ENCODE peak calls at places on chromosome 12, in five cellular contexts. A is IMR-90, L is H1, V is K562, N is GM12878. J is an unnamed sample.

GRCh38 chr12:58633479-58633878 is 286.8 kb downstream of the LRIG3 start:
- DNase-seq in A (peak), L (no peak), V (no peak), N (no peak), J (no peak)

GRCh38 chr12:53065975-53066593 is 13.1 kb downstream of the SPRYD3 start:
- DNase-seq in A (peak), L (peak), V (peak), N (no peak), J (peak)

GRCh38 chr12:40693503-40693863 is 1.2 kb downstream of the CNTN1 start:
- DNase-seq in A (no peak), L (peak), V (no peak), N (no peak), J (peak)

GRCh38 chr12:47989666-47990065 is 14.6 kb downstream of the COL2A1 start:
- DNase-seq in A (no peak), L (no peak), V (no peak), N (no peak), J (no peak)

GRCh38 chr12:87960557-87960956 is 68.6 kb downstream of the C12orf50 start:
- DNase-seq in A (no peak), L (no peak), V (no peak), N (no peak), J (no peak)

GRCh38 chr12:19802915-19803314 is 363.6 kb downstream of the AEBP2 start:
- DNase-seq in A (no peak), L (no peak), V (no peak), N (no peak), J (no peak)

GRCh38 chr12:88393017-88393767 is 187.1 kb downstream of the KITLG start:
- DNase-seq in A (peak), L (no peak), V (peak), N (no peak), J (no peak)

GRCh38 chr12:15157200-15157599 is 64.0 kb downstream of the RERG start:
- DNase-seq in A (no peak), L (no peak), V (no peak), N (no peak), J (no peak)

GRCh38 chr12:14185441-14186192 is 179.9 kb upstream of the ATF7IP start:
- DNase-seq in A (peak), L (peak), V (peak), N (no peak), J (peak)

GRCh38 chr12:22729431-22729830 is 104.5 kb downstream of the ETNK1 start:
- DNase-seq in A (no peak), L (no peak), V (no peak), N (no peak), J (no peak)

GRCh38 chr12:96482086-96482485 is 7.3 kb upstream of the CFAP54 start:
- DNase-seq in A (no peak), L (no peak), V (no peak), N (no peak), J (no peak)

GRCh38 chr12:75476076-75476475 is 4.5 kb upstream of the GLIPR1 start:
- DNase-seq in A (no peak), L (no peak), V (no peak), N (no peak), J (no peak)

GRCh38 chr12:57889541-57889989 is 43.0 kb upstream of the CTDSP2 start:
- DNase-seq in A (peak), L (no peak), V (no peak), N (no peak), J (no peak)

DNA sequence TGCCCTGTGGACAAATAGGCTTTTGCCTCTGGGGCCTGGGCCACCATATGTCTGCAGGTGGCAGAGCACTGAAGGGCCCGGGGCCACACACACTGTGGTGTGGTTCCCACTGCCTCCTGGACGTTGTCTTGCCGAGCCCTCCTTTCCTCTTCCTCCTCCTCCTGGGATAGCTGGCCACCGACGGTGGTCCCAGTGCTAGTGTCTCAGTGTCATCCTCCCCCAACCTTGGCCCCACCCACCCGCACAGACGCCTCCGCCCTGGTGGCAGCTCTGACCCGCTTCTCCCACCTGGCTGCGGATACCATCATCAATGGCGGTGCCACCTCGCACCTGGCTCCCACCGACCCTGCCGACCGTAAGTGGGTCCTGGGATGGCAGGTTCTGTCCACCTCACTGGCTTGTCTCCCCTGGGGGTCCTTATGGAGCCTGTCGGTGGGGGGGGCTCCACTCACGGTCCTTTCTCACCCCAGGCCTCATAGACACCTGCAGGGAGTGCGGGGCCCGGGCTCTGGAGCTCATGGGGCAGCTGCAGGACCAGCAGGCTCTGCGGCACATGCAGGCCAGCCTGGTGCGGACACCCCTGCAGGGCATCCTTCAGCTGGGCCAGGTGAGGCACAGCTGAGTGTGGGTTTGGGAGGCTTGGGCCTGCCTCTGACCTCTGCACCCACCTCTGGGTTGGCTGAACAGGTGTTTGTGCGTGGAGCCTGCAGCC is 23.5 kb downstream of the HIP1R start:
- DNase-seq in A (no peak), L (no peak), V (no peak), N (no peak), J (no peak)
- TF ChIP-seq CEBPB in A (no peak), L (no peak), V (no peak), N (no peak), J (no peak)

DNA sequence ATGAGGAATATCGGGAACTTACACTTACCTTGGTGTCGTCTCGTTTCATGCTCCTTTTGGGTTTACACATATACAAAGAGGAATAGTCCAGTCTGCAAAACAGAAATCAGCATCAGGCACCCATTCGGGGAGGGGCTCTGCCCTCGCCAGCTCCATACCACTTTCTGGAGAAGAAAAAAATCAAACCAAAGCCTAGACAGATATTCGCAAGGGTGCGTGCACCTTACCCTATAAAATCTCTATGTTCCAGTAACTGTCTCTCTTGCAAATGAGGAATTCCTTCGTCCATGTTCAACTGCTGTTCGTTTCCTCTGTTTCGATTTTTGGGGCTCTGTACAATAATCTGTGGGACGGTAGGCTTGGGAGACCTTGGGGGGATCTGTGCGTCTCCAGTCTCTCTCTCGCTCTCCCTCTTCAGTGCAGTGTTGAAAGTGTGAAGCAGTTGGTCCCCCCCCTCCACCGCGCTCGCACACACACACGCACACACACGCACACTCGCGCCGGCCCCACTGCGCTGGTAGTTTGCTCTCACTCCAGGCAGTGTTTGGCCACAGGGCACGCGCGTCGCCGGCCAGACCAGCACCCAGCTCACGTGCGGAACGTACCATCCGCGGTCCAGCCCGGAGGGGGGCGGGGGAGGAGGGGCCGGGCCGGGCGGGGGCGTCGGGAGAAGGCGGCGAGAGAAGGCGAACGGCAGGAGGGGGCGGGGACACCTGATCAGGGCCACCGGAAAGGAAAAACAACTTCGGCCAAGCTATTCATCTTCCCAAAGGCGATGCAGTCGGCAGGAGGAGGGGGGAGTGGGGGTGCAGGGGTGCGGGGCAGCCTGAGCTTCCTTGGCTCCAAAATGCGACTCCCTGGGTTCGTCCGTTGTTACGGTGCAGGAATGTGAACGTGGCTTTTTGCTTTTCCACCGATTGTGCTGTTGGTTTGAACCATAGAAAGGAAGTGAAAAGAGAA is at the start of gene BHLHE41:
- DNase-seq in A (peak), L (peak), V (no peak), N (no peak), J (peak)
- TF ChIP-seq CEBPB in A (no peak), L (no peak), V (no peak), N (no peak), J (no peak)

GRCh38 chr12:115866909-115867525 is 410.5 kb downstream of the MED13L start:
- DNase-seq in A (no peak), L (no peak), V (no peak), N (no peak), J (peak)
- TF ChIP-seq CEBPB in A (no peak), L (no peak), V (no peak), N (no peak), J (no peak)

DNA sequence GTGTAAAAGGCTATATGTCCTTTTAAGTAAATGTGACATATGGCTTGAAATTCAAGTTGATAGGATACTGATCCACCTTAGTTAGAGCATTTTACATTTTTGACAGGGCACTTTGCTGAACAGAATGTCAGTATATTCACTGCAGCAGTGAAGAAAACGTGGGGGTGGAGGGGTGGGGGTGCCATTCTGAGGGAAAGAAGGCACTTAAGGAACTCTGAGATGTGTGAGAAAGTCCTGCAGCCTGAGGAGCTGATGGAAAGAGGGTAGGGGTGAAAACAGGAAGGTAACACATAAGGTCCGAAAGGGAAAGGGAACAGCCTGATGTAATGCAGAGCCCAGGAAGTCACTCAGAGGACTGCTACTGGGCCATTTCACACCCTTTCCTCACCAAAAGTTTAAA is 265.5 kb upstream of the GRIP1 start:
- DNase-seq in A (no peak), L (no peak), V (no peak), N (no peak), J (no peak)
- TF ChIP-seq CEBPB in A (no peak), L (no peak), V (no peak), N (no peak), J (no peak)

GRCh38 chr12:1534708-1535107 is 59.7 kb downstream of the FBXL14 start:
- DNase-seq in A (no peak), L (no peak), V (no peak), N (peak), J (no peak)

GRCh38 chr12:1533205-1533601 is 61.2 kb downstream of the FBXL14 start:
- DNase-seq in A (no peak), L (no peak), V (peak), N (peak), J (no peak)

GRCh38 chr12:1539135-1539534 is 55.2 kb downstream of the FBXL14 start:
- DNase-seq in A (no peak), L (no peak), V (no peak), N (no peak), J (no peak)

GRCh38 chr12:1533602-1534304 is 60.6 kb downstream of the FBXL14 start:
- DNase-seq in A (peak), L (no peak), V (peak), N (peak), J (no peak)

DNA sequence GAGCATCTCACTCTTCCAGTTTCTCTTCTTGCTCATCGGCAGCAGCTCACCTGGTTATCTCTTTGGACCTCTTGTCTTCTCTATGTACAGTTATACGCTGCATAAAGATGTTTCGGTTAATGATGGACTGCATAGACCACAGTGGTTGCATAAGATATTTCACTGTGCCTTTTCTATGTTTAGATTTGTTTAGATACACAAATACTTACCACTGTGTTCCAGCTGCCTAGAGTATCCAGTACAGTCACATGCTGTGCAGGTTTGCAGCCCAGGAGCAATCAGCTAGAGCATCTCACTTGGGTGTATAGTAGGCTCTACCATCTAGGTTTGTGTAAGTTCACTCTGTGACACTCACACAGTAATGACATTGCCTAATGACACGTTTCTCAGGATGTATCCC is 57.6 kb downstream of the FBXL14 start:
- DNase-seq in A (peak), L (no peak), V (no peak), N (no peak), J (no peak)
- TF ChIP-seq CEBPB in A (peak), L (no peak), V (no peak), N (no peak), J (no peak)

GRCh38 chr12:29781176-29781575 is 2.6 kb downstream of the TMTC1 start:
- DNase-seq in A (no peak), L (no peak), V (no peak), N (no peak), J (no peak)

GRCh38 chr12:29783773-29784666 is at the start of gene TMTC1:
- DNase-seq in A (peak), L (peak), V (no peak), N (no peak), J (no peak)

GRCh38 chr12:29782821-29783772 is 645 bp downstream of the TMTC1 start:
- DNase-seq in A (peak), L (peak), V (no peak), N (no peak), J (no peak)

GRCh38 chr12:29781705-29782266 is 2.0 kb downstream of the TMTC1 start:
- DNase-seq in A (no peak), L (no peak), V (no peak), N (no peak), J (no peak)

DNA sequence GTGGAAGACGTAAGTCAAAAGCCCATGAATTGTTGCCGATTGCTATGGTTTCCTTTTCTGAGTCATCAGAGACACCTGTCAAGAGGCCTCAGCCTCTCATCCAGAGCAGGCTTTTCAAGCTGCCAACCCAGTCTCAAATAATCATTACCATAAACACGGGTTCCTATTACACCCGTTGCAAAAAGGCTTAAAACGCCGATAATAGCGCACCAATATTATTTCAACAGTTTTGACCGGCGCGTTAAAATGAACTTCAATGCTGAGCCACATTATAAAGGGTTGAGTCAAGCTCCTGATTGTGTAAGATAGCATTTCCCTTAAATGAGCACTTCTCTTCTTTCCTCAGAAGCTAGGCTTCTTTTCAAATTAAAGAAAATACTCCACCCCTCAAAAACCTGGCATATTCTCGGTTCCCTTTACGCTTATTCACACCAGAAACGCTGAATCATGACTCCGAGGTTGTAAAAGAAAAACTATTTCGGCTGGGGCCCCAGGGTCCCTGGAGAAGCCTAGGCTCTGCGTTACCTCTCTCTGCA is 1.4 kb downstream of the TMTC1 start:
- DNase-seq in A (peak), L (no peak), V (no peak), N (no peak), J (no peak)
- TF ChIP-seq CEBPB in A (peak), L (no peak), V (no peak), N (no peak), J (no peak)

GRCh38 chr12:78797201-78797931 is 67.2 kb upstream of the SYT1 start:
- DNase-seq in A (peak), L (no peak), V (no peak), N (no peak), J (no peak)
- TF ChIP-seq CEBPB in A (peak), L (no peak), V (no peak), N (no peak), J (no peak)

GRCh38 chr12:42789808-42790760 is 200.5 kb upstream of the PRICKLE1 start:
- DNase-seq in A (no peak), L (no peak), V (no peak), N (no peak), J (no peak)
- TF ChIP-seq CEBPB in A (no peak), L (no peak), V (no peak), N (no peak), J (no peak)

J was measured in A549.